ENCODE peak calls at places on chromosomes 12 and 14, in nine cellular contexts. M is vagina, C is gastrocnemius medialis, S is WERI-Rb-1, Y is BJ, L is HCT116, E is fibroblast of lung, F is suprapubic skin, Z is adrenal gland. G is an unnamed sample.

GRCh38 chr14:81423504-81423903 is 23.4 kb upstream of the STON2 start:
- DNase-seq in S (no peak), C (peak; percentile 18), Z (peak; percentile 55), L (no peak), M (no peak), E (no peak), Y (no peak), F (peak; percentile 75), G (no peak)

GRCh38 chr12:124764451-124764850 is 99.2 kb downstream of the SCARB1 start:
- DNase-seq in E (peak; percentile 81), S (peak; percentile 75), L (no peak), C (no peak), F (no peak), Y (no peak), Z (peak; percentile 89), M (no peak), G (no peak)

GRCh38 chr12:94650143-94651056 is at the start of gene TMCC3:
- DNase-seq in C (peak; percentile 53), L (no peak), Z (peak; percentile 68), E (peak; percentile 20), M (no peak), F (peak; percentile 65), S (peak; percentile 33), Y (no peak), G (peak; percentile 71)

GRCh38 chr14:60777856-60778578 is 43.5 kb downstream of the MNAT1 start:
- DNase-seq in S (no peak), E (peak; percentile 97), C (no peak), F (no peak), L (no peak), Y (peak; percentile 83), M (no peak), Z (no peak), G (no peak)

GRCh38 chr12:71160585-71160984 is 2.8 kb upstream of the TSPAN8 start:
- DNase-seq in Y (no peak), L (no peak), E (peak; percentile 17), C (no peak), F (no peak), S (no peak), Z (no peak), M (no peak), G (no peak)

GRCh38 chr14:68286667-68287066 is 467.1 kb downstream of the RAD51B start:
- DNase-seq in Z (no peak), M (no peak), L (no peak), Y (no peak), C (no peak), F (no peak), S (no peak), E (peak; percentile 17), G (no peak)

GRCh38 chr14:69696633-69697557 is 70.0 kb upstream of the SRSF5 start:
- DNase-seq in L (no peak), Y (no peak), Z (peak; percentile 43), C (no peak), F (no peak), S (no peak), M (no peak), E (peak; percentile 47), G (no peak)

GRCh38 chr14:89351364-89351957 is 65.6 kb downstream of the FOXN3 start:
- DNase-seq in C (no peak), L (no peak), E (peak; percentile 47), F (no peak), M (no peak), Y (no peak), S (no peak), Z (no peak), G (no peak)

GRCh38 chr14:100285021-100285912 is 21.0 kb downstream of the SLC25A29 start:
- DNase-seq in L (no peak), Y (no peak), S (peak; percentile 68), Z (peak; percentile 72), E (peak; percentile 43), C (no peak), M (no peak), F (peak; percentile 76), G (peak; percentile 80)

GRCh38 chr12:80716711-80717469 is at the start of gene MYF5:
- DNase-seq in E (no peak), M (no peak), Y (no peak), Z (no peak), L (no peak), S (no peak), F (no peak), C (no peak), G (no peak)

DNA sequence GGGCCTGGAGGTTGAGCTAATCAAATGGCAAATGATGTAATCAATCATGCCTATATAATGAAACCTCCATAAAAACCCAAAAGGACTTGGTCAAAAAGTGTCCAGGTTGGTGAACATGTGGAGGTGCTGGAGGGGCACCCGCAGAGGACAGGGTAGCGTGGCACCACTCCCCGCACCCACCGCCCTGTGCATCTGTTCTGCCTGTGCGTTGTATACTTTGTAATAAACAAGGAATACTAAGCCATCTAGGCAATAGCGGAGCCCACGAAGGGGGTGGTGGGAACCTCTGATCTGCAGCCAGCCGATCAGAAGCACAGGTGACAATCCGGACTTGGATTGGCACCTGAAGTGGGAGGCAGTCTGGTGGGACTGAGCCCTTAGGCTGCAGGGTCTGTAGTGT is 75.8 kb upstream of the GPR68 start:
- DNase-seq in S (no peak), C (no peak), Y (no peak), F (no peak), E (no peak), L (no peak), M (no peak), Z (no peak), G (no peak)
- H3K36me3 ChIP-seq in S (peaks cover 97% of the 10 kb centered on the region), C (no peaks in the 10 kb centered on the region), Y (no peaks in the 10 kb centered on the region), F (peaks cover 13% of the 10 kb centered on the region), E (no peaks in the 10 kb centered on the region), L (peaks cover 9% of the 10 kb centered on the region), M (no peaks in the 10 kb centered on the region), Z (no peaks in the 10 kb centered on the region), G (no peaks in the 10 kb centered on the region)

DNA sequence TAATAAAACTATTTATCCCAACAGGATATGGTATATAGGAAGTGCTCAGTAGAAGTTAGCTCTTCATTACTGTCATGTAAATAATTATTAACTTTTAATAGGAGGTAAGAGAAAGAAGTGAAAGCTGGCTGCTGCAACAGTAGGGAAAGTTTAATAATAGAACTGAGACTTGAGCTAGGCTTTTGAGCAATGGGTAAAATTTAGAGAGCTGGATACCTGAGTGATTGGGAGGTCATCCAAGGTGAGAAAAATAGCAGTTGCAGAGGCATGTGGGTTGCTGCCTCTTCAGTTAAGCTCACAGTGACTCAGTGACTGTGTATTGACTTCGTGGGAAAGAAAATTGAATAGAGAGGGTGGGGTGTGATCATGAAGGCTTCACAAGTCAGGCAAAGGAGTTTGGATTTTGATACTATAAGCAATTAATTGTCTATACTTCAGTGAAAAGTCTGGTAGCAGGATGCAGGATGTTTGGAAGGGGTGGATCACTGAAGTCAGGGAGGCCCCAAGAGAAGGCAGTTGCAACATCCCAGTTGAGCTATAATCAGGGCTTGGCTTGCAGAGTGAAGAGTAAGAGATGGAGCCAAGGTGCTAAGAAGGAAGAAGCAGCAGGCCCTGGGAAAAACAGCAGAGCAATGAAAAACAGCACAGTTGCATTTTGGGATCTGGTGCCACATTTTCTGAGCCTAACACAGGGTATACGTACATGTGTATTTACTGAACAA is 172.0 kb upstream of the FRMD6 start:
- DNase-seq in C (peak; percentile 13), Y (no peak), Z (no peak), S (no peak), L (no peak), M (no peak), E (peak; percentile 53), F (no peak), G (no peak)
- TF ChIP-seq CTCF in C (no peak), Y (no peak), Z (no peak), S (no peak), L (no peak), M (no peak), E (no peak), F (no peak), G (no peak)

GRCh38 chr14:75022655-75023054 is 19.9 kb downstream of the EIF2B2 start:
- DNase-seq in F (no peak), Y (no peak), M (no peak), Z (peak; percentile 66), C (no peak), L (no peak), S (peak; percentile 34), E (no peak), G (no peak)
- H3K36me3 ChIP-seq in F (peaks cover 56% of the 10 kb centered on the region), Y (peaks cover 5% of the 10 kb centered on the region), M (no peaks in the 10 kb centered on the region), Z (peaks cover 47% of the 10 kb centered on the region), C (peaks cover 37% of the 10 kb centered on the region), L (peaks cover 11% of the 10 kb centered on the region), S (peaks cover 41% of the 10 kb centered on the region), E (peaks cover 9% of the 10 kb centered on the region), G (peaks cover 35% of the 10 kb centered on the region)

GRCh38 chr12:65407388-65408149 is 129.1 kb downstream of the MSRB3 start:
- DNase-seq in Y (no peak), E (no peak), C (no peak), L (no peak), Z (no peak), F (no peak), M (no peak), S (no peak), G (no peak)
- TF ChIP-seq CTCF in Y (no peak), E (no peak), C (no peak), L (no peak), Z (no peak), F (no peak), M (no peak), S (no peak), G (no peak)

DNA sequence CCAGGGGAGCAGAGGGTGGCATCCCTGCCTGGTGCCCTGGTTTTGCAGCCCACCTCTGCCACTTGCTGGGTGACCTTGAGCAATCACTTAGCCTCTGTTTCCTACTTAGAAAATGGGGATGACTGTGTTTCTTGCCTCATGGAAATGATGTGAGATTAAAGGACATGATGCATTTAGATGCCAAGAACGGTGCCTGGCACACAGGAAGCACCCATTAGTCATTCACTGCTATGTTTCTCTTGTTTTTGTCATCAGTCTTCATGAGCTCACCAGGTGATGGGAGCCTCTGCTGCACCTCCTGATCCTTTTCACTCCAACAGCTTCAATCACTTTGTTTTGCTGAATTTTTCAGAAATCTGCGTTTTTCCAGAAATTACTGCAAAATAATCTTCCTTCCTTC is 23.6 kb upstream of the ATF1 start:
- DNase-seq in F (no peak), Y (no peak), C (no peak), E (peak; percentile 10), L (no peak), Z (no peak), M (no peak), S (no peak), G (no peak)
- H3K36me3 ChIP-seq in F (peaks cover 98% of the 10 kb centered on the region), Y (peaks cover 20% of the 10 kb centered on the region), C (peaks cover 94% of the 10 kb centered on the region), E (peaks cover 4% of the 10 kb centered on the region), L (peaks cover 32% of the 10 kb centered on the region), Z (peaks cover 93% of the 10 kb centered on the region), M (peaks cover 9% of the 10 kb centered on the region), S (peaks cover 49% of the 10 kb centered on the region), G (peaks cover 74% of the 10 kb centered on the region)

GRCh38 chr12:24483732-24484131 is 465.2 kb downstream of the BCAT1 start:
- DNase-seq in E (no peak), C (no peak), L (no peak), Z (no peak), F (no peak), M (no peak), S (no peak), Y (no peak), G (no peak)
- TF ChIP-seq CTCF in E (no peak), C (no peak), L (no peak), Z (no peak), F (no peak), M (no peak), S (no peak), Y (no peak), G (no peak)

DNA sequence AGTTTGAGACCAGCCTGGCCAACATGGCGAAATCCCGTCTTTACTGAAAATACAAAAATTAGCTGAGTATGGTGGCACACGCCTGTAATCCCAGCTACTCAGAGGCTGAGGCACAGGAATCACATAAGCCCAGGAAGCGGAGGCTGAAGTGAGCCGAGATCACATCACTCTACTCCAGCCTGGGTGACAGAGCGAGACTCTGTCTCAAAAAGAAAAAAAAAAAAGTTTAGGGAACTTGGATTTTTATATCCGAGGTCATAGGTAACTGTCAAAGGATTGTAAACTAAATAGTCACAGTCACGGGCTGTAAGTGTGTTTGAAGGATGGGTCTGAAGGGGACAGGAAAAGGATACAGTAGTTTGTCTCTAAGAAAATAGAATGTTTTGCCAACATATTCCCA is 24.4 kb upstream of the REP15 start:
- DNase-seq in E (no peak), Z (no peak), M (no peak), S (no peak), C (no peak), F (no peak), Y (no peak), L (no peak), G (no peak)
- H3K36me3 ChIP-seq in E (peaks cover 5% of the 10 kb centered on the region), Z (peaks cover 13% of the 10 kb centered on the region), M (no peaks in the 10 kb centered on the region), S (peaks cover 4% of the 10 kb centered on the region), C (peaks cover 10% of the 10 kb centered on the region), F (peaks cover 49% of the 10 kb centered on the region), Y (peaks cover 15% of the 10 kb centered on the region), L (peaks cover 7% of the 10 kb centered on the region), G (peaks cover 7% of the 10 kb centered on the region)